ENCODE peak calls at places on chromosomes 5 and 9, in six cellular contexts. E is omental fat pad, Q is heart left ventricle, B is fibroblast of mammary gland, S is AG10803, U is psoas muscle. Z is an unnamed sample.

GRCh38 chr9:19049872-19050636 is 827 bp downstream of the RRAGA start:
- DNase-seq in E (no peak), Q (no peak), B (peak; percentile 40), S (peak; percentile 52), U (no peak), Z (no peak)

GRCh38 chr5:154444559-154445421 is 1.0 kb upstream of the SAP30L start:
- DNase-seq in E (no peak), Q (peak; percentile 28), B (no peak), S (no peak), U (no peak), Z (peak; percentile 18)

GRCh38 chr9:127185931-127186781 is 63.7 kb upstream of the ANGPTL2 start:
- DNase-seq in E (peak; percentile 55), Q (peak; percentile 96), B (peak; percentile 96), S (peak; percentile 99), U (peak; percentile 90), Z (no peak)

GRCh38 chr5:79547982-79548381 is 34.0 kb upstream of the HOMER1 start:
- DNase-seq in E (no peak), Q (no peak), B (no peak), S (no peak), U (no peak), Z (no peak)

GRCh38 chr9:35193762-35194161 is 32.0 kb downstream of the UNC13B start:
- DNase-seq in E (no peak), Q (no peak), B (peak; percentile 10), S (no peak), U (no peak), Z (no peak)

GRCh38 chr5:121681200-121681855 is 170.4 kb upstream of the FTMT start:
- DNase-seq in E (no peak), Q (no peak), B (no peak), S (no peak), U (no peak), Z (no peak)

GRCh38 chr9:101018391-101018990 is 10.0 kb upstream of the PLPPR1 start:
- DNase-seq in E (no peak), Q (no peak), B (no peak), S (no peak), U (peak; percentile 25), Z (no peak)

GRCh38 chr5:114223866-114224265 is 138.0 kb upstream of the KCNN2 start:
- DNase-seq in E (no peak), Q (no peak), B (peak; percentile 4), S (peak; percentile 0), U (no peak), Z (no peak)

GRCh38 chr5:150789943-150790611 is 11.5 kb downstream of the SMIM3 start:
- DNase-seq in E (no peak), Q (peak; percentile 81), B (peak; percentile 100), S (peak; percentile 98), U (peak; percentile 53), Z (peak; percentile 22)

GRCh38 chr9:124754289-124754688 is 16.8 kb downstream of the NR6A1 start:
- DNase-seq in E (no peak), Q (no peak), B (peak; percentile 38), S (peak; percentile 38), U (no peak), Z (no peak)

GRCh38 chr5:156634301-156634700 is 215.8 kb upstream of the PPP1R2B start:
- DNase-seq in E (no peak), Q (no peak), B (no peak), S (no peak), U (no peak), Z (no peak)

GRCh38 chr5:66891184-66891925 is 295.2 kb downstream of the MAST4 start:
- DNase-seq in E (no peak), Q (peak; percentile 59), B (no peak), S (no peak), U (no peak), Z (no peak)

GRCh38 chr5:168611163-168611562 is 32.0 kb upstream of the PANK3 start:
- DNase-seq in E (no peak), Q (no peak), B (no peak), S (peak; percentile 20), U (no peak), Z (no peak)

DNA sequence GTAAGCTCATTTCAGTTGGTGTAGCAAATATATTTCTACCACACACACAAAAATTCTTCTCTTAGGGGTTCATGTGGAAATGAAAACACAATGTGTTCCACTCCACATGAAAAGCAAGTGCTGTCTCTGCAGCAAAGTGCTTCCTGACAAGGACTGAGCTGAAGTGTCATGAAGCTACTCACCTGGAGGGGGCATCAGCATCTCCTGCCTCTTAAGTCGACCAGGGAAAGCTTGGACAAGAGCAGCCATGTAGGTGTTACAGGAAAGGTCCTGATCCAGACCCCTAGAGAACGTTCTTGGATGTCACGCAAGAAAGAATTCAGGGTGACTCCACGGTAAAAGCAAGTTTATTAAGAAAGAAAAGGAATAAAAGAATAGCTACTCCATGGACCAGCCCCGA is 62.8 kb downstream of the SV2C start:
- DNase-seq in E (no peak), Q (no peak), B (no peak), S (no peak), U (no peak), Z (no peak)
- TF ChIP-seq CTCF in E (no peak), Q (no peak), B (no peak), S (no peak), U (no peak), Z (peak; percentile 10)

DNA sequence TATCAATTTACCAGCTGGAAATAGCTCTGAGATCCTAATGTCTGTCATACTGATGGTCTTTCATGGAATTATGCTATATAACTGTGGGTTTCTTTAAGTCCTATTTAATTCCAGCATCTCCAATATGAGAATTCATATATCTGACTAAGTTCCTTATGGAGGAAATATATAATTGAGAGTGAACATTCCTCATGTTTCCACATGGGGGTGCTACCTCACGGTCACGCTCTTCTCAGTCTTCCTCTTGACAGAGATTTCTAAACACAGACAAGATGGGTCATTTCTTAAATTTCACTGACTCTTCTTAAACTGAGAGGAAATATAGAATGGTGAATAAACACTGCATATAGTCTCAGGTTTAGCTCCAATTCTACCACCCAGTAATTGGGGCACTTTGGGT is 212.1 kb downstream of the SLF1 start:
- DNase-seq in E (no peak), Q (no peak), B (peak; percentile 32), S (peak; percentile 8), U (no peak), Z (no peak)
- TF ChIP-seq CTCF in E (no peak), Q (no peak), B (peak; percentile 50), S (peak; percentile 48), U (no peak), Z (no peak)

GRCh38 chr5:148000036-148000435 is 63.7 kb upstream of the SPINK5 start:
- DNase-seq in E (no peak), Q (no peak), B (no peak), S (no peak), U (no peak), Z (no peak)

GRCh38 chr5:148011407-148012124 is 52.2 kb upstream of the SPINK5 start:
- DNase-seq in E (no peak), Q (no peak), B (peak; percentile 87), S (peak; percentile 16), U (no peak), Z (no peak)

GRCh38 chr5:148002471-148002870 is 61.3 kb upstream of the SPINK5 start:
- DNase-seq in E (no peak), Q (no peak), B (no peak), S (no peak), U (no peak), Z (no peak)

GRCh38 chr5:148003226-148003625 is 60.6 kb upstream of the SPINK5 start:
- DNase-seq in E (no peak), Q (no peak), B (no peak), S (no peak), U (no peak), Z (no peak)

DNA sequence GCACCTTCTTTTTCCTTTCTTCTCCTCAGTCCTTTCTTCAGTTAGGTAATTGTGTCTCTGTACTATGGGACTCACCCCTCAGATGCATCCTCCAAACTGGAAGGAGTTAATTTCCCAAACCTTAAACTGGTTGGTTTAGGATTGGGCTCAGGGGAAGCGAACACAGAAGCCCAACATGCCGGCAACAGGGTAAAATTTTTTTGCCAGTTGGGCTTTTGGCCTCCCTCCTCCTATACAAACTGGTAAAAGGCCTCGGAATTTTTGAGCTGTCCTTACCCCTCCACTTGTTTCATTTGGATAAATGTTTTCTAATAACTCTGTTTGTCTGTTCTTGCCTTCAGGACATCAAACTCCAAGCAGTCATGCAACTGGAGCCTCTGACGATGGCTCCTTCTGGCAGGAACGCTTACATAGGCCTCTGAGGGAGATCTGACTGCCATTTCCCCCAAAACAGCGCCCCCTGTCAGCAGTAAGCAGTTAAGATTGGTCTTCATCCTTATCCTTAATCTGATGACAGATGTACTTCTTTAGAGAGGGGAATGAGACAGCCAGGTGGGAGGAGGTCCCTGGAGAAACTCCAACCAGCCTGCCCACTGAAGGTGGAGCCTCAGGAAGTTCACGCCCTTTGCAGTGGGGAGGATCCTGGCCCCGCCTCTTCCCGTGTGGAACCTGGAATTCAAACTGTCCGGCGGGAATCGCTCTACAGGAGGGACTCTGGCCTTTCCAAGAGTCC is 57.8 kb upstream of the SPINK5 start:
- DNase-seq in E (no peak), Q (no peak), B (peak; percentile 9), S (no peak), U (no peak), Z (no peak)
- TF ChIP-seq CTCF in E (no peak), Q (no peak), B (peak; percentile 10), S (no peak), U (no peak), Z (no peak)

GRCh38 chr5:81389015-81389414 is 4.9 kb downstream of the ACOT12 start:
- DNase-seq in E (no peak), Q (no peak), B (no peak), S (no peak), U (no peak), Z (no peak)
- TF ChIP-seq CTCF in E (no peak), Q (no peak), B (no peak), S (no peak), U (no peak), Z (no peak)

GRCh38 chr5:179332741-179333290 is 12.4 kb downstream of the ADAMTS2 start:
- DNase-seq in E (no peak), Q (no peak), B (no peak), S (no peak), U (no peak), Z (no peak)
- TF ChIP-seq CTCF in E (no peak), Q (no peak), B (no peak), S (no peak), U (no peak), Z (no peak)

GRCh38 chr5:175742290-175742994 is 84.6 kb downstream of the HRH2 start:
- DNase-seq in E (no peak), Q (no peak), B (no peak), S (no peak), U (no peak), Z (no peak)

GRCh38 chr5:175746851-175747250 is 89.0 kb downstream of the HRH2 start:
- DNase-seq in E (no peak), Q (no peak), B (peak; percentile 5), S (no peak), U (no peak), Z (no peak)

GRCh38 chr5:175743676-175744210 is 85.9 kb downstream of the HRH2 start:
- DNase-seq in E (no peak), Q (no peak), B (no peak), S (no peak), U (no peak), Z (no peak)

GRCh38 chr5:175747539-175748060 is 89.7 kb downstream of the HRH2 start:
- DNase-seq in E (no peak), Q (no peak), B (no peak), S (no peak), U (no peak), Z (no peak)

DNA sequence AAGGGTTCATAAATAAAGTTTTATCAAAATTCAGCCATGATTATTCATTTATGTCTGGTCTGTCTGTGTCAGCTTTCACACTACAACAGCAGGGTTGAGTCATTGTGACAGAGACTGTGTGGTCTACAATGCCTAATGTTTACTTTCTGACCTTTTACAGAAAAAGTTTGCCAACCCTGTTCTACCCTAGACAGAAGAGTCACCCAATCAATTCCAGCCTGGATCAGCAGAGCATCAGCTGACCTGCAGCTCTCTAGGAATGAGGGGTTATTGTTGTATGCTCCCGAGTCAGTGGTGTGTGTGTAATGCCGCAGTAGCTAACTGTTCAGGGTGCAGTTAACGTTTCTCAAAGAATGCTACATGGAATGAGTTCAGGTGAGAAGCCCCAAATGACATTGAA is 87.3 kb downstream of the HRH2 start:
- DNase-seq in E (no peak), Q (no peak), B (no peak), S (no peak), U (no peak), Z (no peak)
- TF ChIP-seq CTCF in E (no peak), Q (no peak), B (no peak), S (no peak), U (no peak), Z (no peak)

Z was measured in natural killer cell.